ENCODE peak calls at places on chromosomes 13 and 19, in ten cellular contexts. J is NCI-H69, G is Kasumi-1, X is neural progenitor cell, U is HEK293T, C is NCI-H187, Z is fibroblast of villous mesenchyme, W is NCI-H1105, T is fibroblast of gingiva, K is SHP77 treated with DMSO at 0.1 percent for 48 hours. L is an unnamed sample.

GRCh38 chr13:37485766-37486165 is 112.8 kb downstream of the POSTN start:
- DNase-seq in W (no peak), J (no peak), U (no peak), X (no peak), G (no peak), C (no peak), Z (no peak), T (no peak), K (no peak), L (no peak)

GRCh38 chr19:3479819-3480215 is 508 bp downstream of the SMIM24 start:
- DNase-seq in W (no peak), X (no peak), U (peak; percentile 72), J (peak; percentile 71), C (no peak), Z (no peak), G (no peak), T (no peak), K (no peak), L (peak; percentile 48)

GRCh38 chr13:24670927-24671326 is 9.3 kb upstream of the ATP12A start:
- DNase-seq in T (no peak), Z (no peak), J (peak; percentile 1), W (no peak), U (peak; percentile 54), G (peak; percentile 41), X (peak; percentile 77), C (no peak), K (no peak), L (no peak)

GRCh38 chr19:52494518-52494917 is 33.0 kb upstream of the ZNF808 start:
- DNase-seq in Z (no peak), K (no peak), C (no peak), X (no peak), J (no peak), T (no peak), W (no peak), G (no peak), U (no peak), L (no peak)

GRCh38 chr13:43543331-43543730 is 243.4 kb downstream of the ENOX1 start:
- DNase-seq in T (no peak), J (no peak), K (no peak), C (no peak), W (no peak), U (no peak), X (no peak), G (no peak), Z (no peak), L (no peak)

GRCh38 chr13:113149711-113150544 is 8.5 kb upstream of the PROZ start:
- DNase-seq in K (no peak), T (no peak), J (no peak), G (no peak), C (no peak), Z (no peak), W (no peak), X (no peak), U (no peak), L (no peak)

GRCh38 chr19:13966684-13967128 is 14.4 kb downstream of the DCAF15 start:
- DNase-seq in Z (no peak), C (no peak), G (no peak), U (no peak), K (no peak), X (no peak), T (no peak), W (no peak), J (no peak), L (no peak)

GRCh38 chr13:52862358-52863206 is 14.1 kb upstream of the PCDH8 start:
- DNase-seq in T (no peak), X (peak; percentile 64), Z (no peak), W (no peak), K (peak; percentile 24), G (peak; percentile 9), C (peak; percentile 45), J (peak; percentile 58), U (peak; percentile 67), L (peak; percentile 46)

GRCh38 chr19:17020823-17021222 is 5.8 kb downstream of the CPAMD8 start:
- DNase-seq in K (no peak), Z (no peak), T (no peak), C (no peak), X (no peak), G (no peak), J (no peak), W (no peak), U (no peak), L (no peak)

GRCh38 chr19:10294368-10294697 is 4.6 kb downstream of the ICAM5 start:
- DNase-seq in K (no peak), U (no peak), Z (no peak), C (no peak), T (no peak), X (peak; percentile 72), J (no peak), G (no peak), W (no peak), L (no peak)

GRCh38 chr19:14835011-14835410 is at the start of the genes OR7A5 and OR7C1:
- DNase-seq in G (no peak), X (no peak), J (peak; percentile 31), K (no peak), Z (peak; percentile 23), W (no peak), T (no peak), C (no peak), U (no peak), L (no peak)

GRCh38 chr19:49861127-49861526 is 6.2 kb downstream of the PNKP start:
- DNase-seq in G (no peak), W (no peak), T (no peak), J (peak; percentile 37), K (no peak), C (no peak), X (no peak), U (peak; percentile 11), Z (no peak), L (no peak)

GRCh38 chr19:17686027-17686511 is 2.1 kb downstream of the UNC13A start:
- DNase-seq in X (peak; percentile 39), W (no peak), G (no peak), C (no peak), K (no peak), Z (no peak), T (no peak), U (no peak), J (no peak), L (no peak)

GRCh38 chr19:30318261-30318660 is 53.9 kb upstream of the ZNF536 start:
- DNase-seq in Z (no peak), W (no peak), K (no peak), U (no peak), G (no peak), C (no peak), J (no peak), T (no peak), X (no peak), L (no peak)

GRCh38 chr19:13143135-13143534 is 7.0 kb downstream of the STX10 start:
- DNase-seq in W (no peak), C (no peak), K (no peak), G (no peak), X (no peak), T (peak; percentile 73), Z (peak; percentile 93), J (peak; percentile 41), U (no peak), L (no peak)

GRCh38 chr13:54433511-54434206 is 1405.0 kb downstream of the OLFM4 start:
- DNase-seq in W (peak; percentile 77), T (no peak), Z (no peak), J (peak; percentile 91), K (peak; percentile 58), X (no peak), C (peak; percentile 52), G (no peak), U (no peak), L (peak; percentile 63)

GRCh38 chr19:12364391-12365093 is 941 bp downstream of the ZNF442 start:
- DNase-seq in C (no peak), K (no peak), X (peak; percentile 33), T (peak; percentile 20), G (peak; percentile 34), U (peak; percentile 10), W (no peak), J (peak; percentile 17), Z (peak; percentile 5), L (no peak)

GRCh38 chr19:7550987-7551761 is 15.7 kb downstream of the PNPLA6 start:
- DNase-seq in Z (peak; percentile 18), T (peak; percentile 19), W (no peak), G (peak; percentile 7), C (peak; percentile 54), X (peak; percentile 97), K (no peak), J (peak; percentile 99), U (peak; percentile 93), L (peak; percentile 61)

GRCh38 chr19:30719991-30720329 is 347.8 kb downstream of the ZNF536 start:
- DNase-seq in J (no peak), K (no peak), Z (no peak), C (no peak), T (no peak), U (no peak), W (no peak), G (no peak), X (no peak), L (no peak)

GRCh38 chr13:50993908-50994307 is 84.3 kb downstream of the RNASEH2B start:
- DNase-seq in T (peak; percentile 64), U (no peak), K (no peak), J (peak; percentile 95), G (no peak), W (no peak), C (no peak), X (no peak), Z (peak; percentile 48), L (no peak)

GRCh38 chr13:99432637-99433542 is 68.4 kb upstream of the TM9SF2 start:
- DNase-seq in U (no peak), C (no peak), W (no peak), Z (peak; percentile 79), X (peak; percentile 79), J (peak; percentile 66), G (peak; percentile 67), T (peak; percentile 65), K (peak; percentile 33), L (peak; percentile 67)

GRCh38 chr13:105220886-105221285 is 1314.6 kb downstream of the EFNB2 start:
- DNase-seq in G (no peak), J (no peak), X (no peak), C (no peak), K (no peak), T (no peak), U (no peak), Z (no peak), W (no peak), L (no peak)

GRCh38 chr13:84126671-84127171 is 244.4 kb upstream of the SLITRK1 start:
- DNase-seq in Z (no peak), G (no peak), U (no peak), T (no peak), X (no peak), W (peak; percentile 86), K (peak; percentile 100), J (peak; percentile 81), C (no peak), L (peak; percentile 26)

GRCh38 chr19:990746-991145 is 6.6 kb downstream of the WDR18 start:
- DNase-seq in U (no peak), C (no peak), X (no peak), Z (no peak), G (no peak), W (no peak), K (no peak), J (no peak), T (no peak), L (no peak)

GRCh38 chr13:74026753-74027152 is 107.5 kb downstream of the KLF12 start:
- DNase-seq in K (no peak), G (peak; percentile 32), J (peak; percentile 61), C (no peak), U (no peak), W (no peak), Z (no peak), T (no peak), X (no peak), L (peak; percentile 31)

GRCh38 chr13:105116966-105117365 is 1418.5 kb downstream of the EFNB2 start:
- DNase-seq in K (no peak), J (no peak), T (no peak), G (no peak), X (no peak), Z (no peak), W (no peak), C (no peak), U (no peak), L (no peak)

GRCh38 chr19:14407889-14408640 is 11.1 kb downstream of the DDX39A start:
- DNase-seq in J (no peak), K (no peak), U (no peak), Z (no peak), T (no peak), G (no peak), W (no peak), X (no peak), C (no peak), L (no peak)

GRCh38 chr19:2034729-2035589 is 16.1 kb downstream of the MKNK2 start:
- DNase-seq in G (no peak), W (no peak), K (peak; percentile 84), J (peak; percentile 36), C (no peak), T (no peak), X (peak; percentile 71), U (peak; percentile 86), Z (peak; percentile 30), L (peak; percentile 22)

L was measured in NCI-H146.